ENCODE peak calls at places on chromosomes 3 and 15, in ten cellular contexts. B is pons; S is neural crest cell; N is NCI-H748 treated with DMSO at 0.1 percent for 48 hours; U is upper lobe of right lung; R is activated T-helper 1 cell treated with anti-CD3 and anti-CD28 coated beads, Interleukin-2, amount 50 U/mL, for 16 hours; Y is CD4-positive, alpha-beta memory T cell; V is NCI-H187; L is cardiac fibroblast; W is cerebellum. M is an unnamed sample.

GRCh38 chr15:61621146-61621545 is 392.0 kb upstream of the RORA start:
- DNase-seq in R (no peak), L (peak), N (no peak), Y (no peak), W (peak), S (peak), U (no peak), V (peak), B (no peak), M (no peak)

GRCh38 chr3:55173504-55173903 is 245.6 kb upstream of the LRTM1 start:
- DNase-seq in W (no peak), R (no peak), V (no peak), U (no peak), S (no peak), N (no peak), Y (no peak), L (no peak), B (no peak), M (no peak)

GRCh38 chr3:148930785-148931184 is 60.6 kb upstream of the GYG1 start:
- DNase-seq in S (no peak), Y (no peak), B (no peak), W (no peak), R (no peak), U (no peak), N (no peak), V (no peak), L (peak), M (no peak)

GRCh38 chr3:105967117-105967516 is 98.3 kb upstream of the CBLB start:
- DNase-seq in L (peak), N (no peak), R (no peak), U (no peak), S (no peak), Y (no peak), W (no peak), B (no peak), V (no peak), M (no peak)

GRCh38 chr3:21752749-21753347 is 1.8 kb upstream of the ZNF385D start:
- DNase-seq in L (peak), W (peak), N (peak), R (no peak), U (no peak), S (no peak), V (no peak), B (peak), Y (no peak), M (no peak)

GRCh38 chr3:420584-420983 is 224.0 kb downstream of the CHL1 start:
- DNase-seq in W (no peak), Y (no peak), N (no peak), R (no peak), S (no peak), U (no peak), B (no peak), V (no peak), L (no peak), M (no peak)

GRCh38 chr3:8767181-8767666 is 2.2 kb downstream of the OXTR start:
- DNase-seq in S (no peak), B (no peak), R (no peak), W (no peak), V (no peak), N (no peak), Y (no peak), L (no peak), U (no peak), M (no peak)

GRCh38 chr3:168475730-168476129 is 380.0 kb upstream of the GOLIM4 start:
- DNase-seq in B (no peak), Y (no peak), U (no peak), V (no peak), S (no peak), W (no peak), L (no peak), N (no peak), R (no peak), M (no peak)

GRCh38 chr3:164230385-164231094 is 847.8 kb downstream of the SI start:
- DNase-seq in L (no peak), W (no peak), U (no peak), V (no peak), B (no peak), R (no peak), N (no peak), Y (no peak), S (no peak), M (no peak)

GRCh38 chr3:25586167-25586505 is 78.6 kb downstream of the TOP2B start:
- DNase-seq in U (no peak), B (no peak), L (no peak), R (no peak), N (no peak), W (no peak), S (no peak), Y (no peak), V (no peak), M (no peak)

GRCh38 chr15:39165026-39165706 is 415.7 kb upstream of the THBS1 start:
- DNase-seq in Y (no peak), R (no peak), B (no peak), L (peak), W (no peak), S (no peak), N (no peak), U (no peak), V (no peak), M (no peak)

GRCh38 chr3:32109256-32109655 is 2.8 kb downstream of the GPD1L start:
- DNase-seq in U (peak), Y (no peak), B (peak), L (peak), N (no peak), W (peak), S (no peak), R (no peak), V (peak), M (peak)

GRCh38 chr15:56805466-56806146 is 72.3 kb upstream of the ZNF280D start:
- DNase-seq in N (no peak), R (no peak), S (no peak), U (no peak), B (peak), V (no peak), L (peak), W (no peak), Y (no peak), M (no peak)

GRCh38 chr3:195140816-195141793 is 129.9 kb downstream of the XXYLT1 start:
- DNase-seq in R (no peak), U (no peak), N (no peak), L (peak), B (no peak), S (no peak), W (no peak), V (no peak), Y (no peak), M (no peak)

GRCh38 chr15:77421370-77421700 is 647 bp downstream of the HMG20A start:
- DNase-seq in S (no peak), Y (no peak), B (no peak), R (no peak), U (no peak), W (no peak), V (no peak), N (no peak), L (peak), M (no peak)

GRCh38 chr15:31235298-31236183 is 91.1 kb upstream of the KLF13 start:
- DNase-seq in V (no peak), R (no peak), Y (no peak), L (peak), B (no peak), N (peak), U (no peak), S (no peak), W (peak), M (no peak)

M was measured in GOT3.